ENCODE peak calls at places on chromosomes 2 and 18, in nine cellular contexts. L is thyroid gland, V is hepatocyte, T is sigmoid colon, H is pancreas, U is mucosa of descending colon, R is GM23338, Z is psoas muscle, N is adrenal gland. C is an unnamed sample. For H3K4me1, the result is how much of the 10 kb centered on the place peaks cover.

GRCh38 chr2:158889135-158889853 is 79.1 kb upstream of the TANC1 start:
- DNase-seq in Z (no peak), H (no peak), V (no peak), U (no peak), R (no peak), L (no peak), T (no peak), N (no peak), C (no peak)

GRCh38 chr2:55169359-55169758 is 62.7 kb downstream of the CLHC1 start:
- DNase-seq in R (no peak), L (no peak), H (no peak), U (no peak), T (no peak), V (no peak), N (no peak), Z (no peak), C (no peak)

GRCh38 chr2:223725494-223725893 is 111.9 kb downstream of the AP1S3 start:
- DNase-seq in Z (peak), V (peak), N (peak), R (peak), U (peak), T (peak), H (peak), L (peak), C (peak)

GRCh38 chr2:78263571-78263970 is 741.4 kb upstream of the LRRTM4 start:
- DNase-seq in N (no peak), H (no peak), Z (no peak), L (no peak), U (no peak), V (no peak), R (no peak), T (no peak), C (no peak)

GRCh38 chr2:193294371-193294770 is 1099.6 kb upstream of the TMEFF2 start:
- DNase-seq in U (no peak), R (no peak), T (no peak), H (no peak), Z (no peak), V (no peak), N (no peak), L (no peak), C (no peak)

GRCh38 chr2:105744091-105744908 is 412 bp upstream of the NCK2 start:
- DNase-seq in V (peak), Z (peak), N (peak), H (peak), L (peak), R (peak), U (peak), T (peak), C (peak)

GRCh38 chr2:187569042-187569441 is 14.8 kb upstream of the TFPI start:
- DNase-seq in R (no peak), V (no peak), H (no peak), N (no peak), L (no peak), Z (no peak), U (no peak), T (no peak), C (no peak)

GRCh38 chr2:52395912-52396311 is 1364.0 kb upstream of the NRXN1 start:
- DNase-seq in Z (no peak), R (no peak), U (no peak), T (no peak), H (no peak), L (no peak), V (no peak), N (no peak), C (no peak)

GRCh38 chr2:29010946-29011649 is 30.0 kb downstream of the TOGARAM2 start:
- DNase-seq in V (peak), H (no peak), R (peak), Z (peak), N (no peak), T (no peak), L (no peak), U (peak), C (no peak)

GRCh38 chr2:119123359-119123758 is 35.2 kb downstream of the C1QL2 start:
- DNase-seq in U (no peak), L (no peak), H (no peak), R (no peak), V (no peak), Z (no peak), N (peak), T (no peak), C (no peak)

GRCh38 chr2:24885221-24886113 is 34.6 kb downstream of the ADCY3 start:
- DNase-seq in N (peak), V (no peak), U (peak), Z (no peak), R (no peak), L (peak), H (no peak), T (no peak), C (no peak)

DNA sequence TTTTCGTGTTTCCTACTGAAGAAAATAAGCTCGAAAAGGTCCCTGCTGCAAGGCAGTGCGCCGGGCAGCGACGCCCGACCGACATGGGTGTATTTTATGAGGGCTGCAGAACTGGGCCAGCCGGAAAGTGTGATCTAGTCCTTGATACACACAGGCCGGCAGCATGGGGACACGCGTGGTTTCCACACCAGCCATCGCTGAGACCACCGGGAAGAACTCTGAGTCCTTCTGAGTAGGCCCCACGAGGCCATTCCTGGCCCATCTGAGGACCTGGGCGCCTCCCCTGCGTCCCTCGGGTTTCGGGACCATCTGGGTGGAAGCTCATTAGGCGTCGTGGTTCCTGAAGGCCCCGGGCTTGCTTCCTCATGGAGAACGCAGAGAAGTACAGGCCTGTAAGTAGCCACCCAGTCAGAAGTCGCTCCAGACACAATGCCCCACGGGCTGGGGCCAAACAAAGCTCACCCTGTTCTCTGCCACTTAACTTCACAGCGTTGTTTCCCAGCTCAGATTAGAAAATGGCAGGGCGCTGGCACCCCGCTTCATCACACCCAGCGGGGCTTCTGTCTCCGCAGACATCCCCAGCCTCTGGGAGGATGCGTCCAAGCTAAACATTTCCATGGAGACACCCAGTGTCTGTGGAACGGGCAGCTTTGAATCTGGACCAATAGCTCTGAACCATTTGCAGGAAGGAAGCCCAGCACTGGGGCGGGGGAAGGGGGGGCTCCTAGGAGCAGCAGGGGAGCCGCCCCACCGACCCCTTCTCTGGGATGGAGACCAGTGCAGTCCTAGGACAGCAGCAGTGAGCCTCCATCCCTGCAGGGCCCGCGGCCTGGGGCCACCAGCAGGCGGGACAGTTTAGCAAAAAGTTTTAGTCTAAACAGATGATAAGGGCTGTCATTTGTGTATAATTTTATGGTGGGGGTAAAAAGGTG is 2.4 kb downstream of the NFATC1 start:
- DNase-seq in L (no peak), V (no peak), H (no peak), T (peak), R (no peak), U (no peak), N (no peak), Z (peak), C (no peak)
- H3K4me1 ChIP-seq in L (under half), V (under half), H (under half), T (half or more), R (under half), U (under half), N (under half), Z (under half), C (under half)

DNA sequence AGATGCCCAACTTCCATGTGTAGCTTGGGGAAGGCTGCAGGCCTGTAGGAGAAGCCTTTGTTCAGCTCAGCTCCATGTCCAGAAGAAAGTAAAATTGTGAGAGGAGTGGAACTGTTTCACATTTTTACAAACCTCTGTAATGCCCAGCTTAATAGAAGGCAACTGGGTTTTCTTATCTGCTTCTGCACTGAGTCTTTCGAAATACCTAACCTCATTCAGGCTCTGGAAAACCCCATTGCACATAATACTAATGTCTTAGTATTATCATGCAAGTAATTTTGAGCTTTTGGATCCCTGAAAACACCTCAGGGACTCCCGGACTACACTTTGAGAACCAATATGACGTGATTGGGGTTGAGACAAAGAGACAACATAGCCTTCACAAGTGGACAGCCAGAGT is 5.8 kb downstream of the SMIM21 start:
- DNase-seq in R (no peak), L (no peak), H (no peak), N (no peak), Z (no peak), T (no peak), U (no peak), V (no peak), C (no peak)
- H3K4me1 ChIP-seq in R (under half), L (under half), H (under half), N (under half), Z (under half), T (under half), U (under half), V (under half), C (under half)

GRCh38 chr2:43161650-43162542 is 64.5 kb downstream of the ZFP36L2 start:
- DNase-seq in L (no peak), Z (no peak), R (no peak), U (peak), V (peak), H (peak), N (no peak), T (no peak), C (no peak)
- H3K4me1 ChIP-seq in L (under half), Z (under half), R (under half), U (half or more), V (under half), H (under half), N (under half), T (under half), C (under half)

GRCh38 chr18:31683968-31684278 is 458 bp downstream of the B4GALT6 start:
- DNase-seq in Z (no peak), H (no peak), U (no peak), V (no peak), N (no peak), T (no peak), R (no peak), L (no peak), C (no peak)

GRCh38 chr18:31683106-31683505 is 1.3 kb downstream of the B4GALT6 start:
- DNase-seq in R (no peak), H (no peak), N (no peak), L (no peak), Z (no peak), T (no peak), V (no peak), U (no peak), C (no peak)

GRCh38 chr18:31685097-31686082 is 1.0 kb upstream of the B4GALT6 start:
- DNase-seq in R (peak), U (peak), L (peak), T (peak), H (peak), Z (peak), V (peak), N (peak), C (peak)

GRCh38 chr18:31686572-31686971 is 2.2 kb upstream of the B4GALT6 start:
- DNase-seq in T (no peak), H (no peak), L (no peak), V (no peak), R (no peak), N (no peak), U (no peak), Z (no peak), C (no peak)

DNA sequence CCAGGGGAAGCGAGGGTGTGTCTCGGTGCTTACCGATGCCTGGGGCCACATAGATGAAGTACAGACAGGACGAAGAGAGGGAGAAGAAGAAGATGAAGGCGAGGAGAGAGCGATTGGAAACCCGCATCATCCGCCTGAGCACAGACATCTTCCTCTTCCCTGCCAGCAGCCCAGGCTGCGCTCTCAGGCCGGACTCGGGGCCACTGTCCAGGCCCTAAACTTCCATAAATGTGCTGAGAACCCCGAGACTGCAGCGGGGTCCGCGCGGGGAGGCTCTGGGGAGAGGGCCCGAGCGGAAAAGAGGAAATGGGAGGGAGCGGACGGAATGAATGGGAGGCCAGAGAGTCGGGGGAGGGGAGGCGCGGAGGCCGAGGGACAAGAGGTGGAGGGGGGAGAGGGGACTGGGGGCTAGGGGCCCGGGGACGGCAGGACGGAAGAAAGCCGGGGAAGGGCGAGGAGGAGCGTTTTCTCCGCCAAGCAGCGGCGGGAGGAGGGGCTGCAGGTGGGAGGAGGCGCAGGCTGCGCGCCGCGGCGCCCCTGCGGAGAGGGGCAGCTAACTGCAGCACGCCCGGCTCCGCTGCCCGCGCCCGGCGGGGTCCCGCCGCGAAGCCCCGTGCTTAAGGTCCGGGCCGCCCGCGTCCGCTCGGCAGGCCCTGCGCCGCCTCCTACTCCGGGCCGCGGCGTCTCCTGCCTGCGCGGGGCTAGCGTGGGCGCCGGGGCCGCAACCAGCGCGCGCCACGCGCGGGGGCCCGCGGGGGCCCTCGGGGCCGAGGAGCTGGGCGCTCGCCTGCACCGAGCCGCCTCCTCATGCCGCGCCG is at the start of gene B4GALT6:
- DNase-seq in Z (peak), H (peak), N (peak), R (peak), L (peak), V (peak), U (peak), T (no peak), C (no peak)
- H3K4me1 ChIP-seq in Z (under half), H (under half), N (half or more), R (half or more), L (under half), V (under half), U (under half), T (under half), C (under half)

DNA sequence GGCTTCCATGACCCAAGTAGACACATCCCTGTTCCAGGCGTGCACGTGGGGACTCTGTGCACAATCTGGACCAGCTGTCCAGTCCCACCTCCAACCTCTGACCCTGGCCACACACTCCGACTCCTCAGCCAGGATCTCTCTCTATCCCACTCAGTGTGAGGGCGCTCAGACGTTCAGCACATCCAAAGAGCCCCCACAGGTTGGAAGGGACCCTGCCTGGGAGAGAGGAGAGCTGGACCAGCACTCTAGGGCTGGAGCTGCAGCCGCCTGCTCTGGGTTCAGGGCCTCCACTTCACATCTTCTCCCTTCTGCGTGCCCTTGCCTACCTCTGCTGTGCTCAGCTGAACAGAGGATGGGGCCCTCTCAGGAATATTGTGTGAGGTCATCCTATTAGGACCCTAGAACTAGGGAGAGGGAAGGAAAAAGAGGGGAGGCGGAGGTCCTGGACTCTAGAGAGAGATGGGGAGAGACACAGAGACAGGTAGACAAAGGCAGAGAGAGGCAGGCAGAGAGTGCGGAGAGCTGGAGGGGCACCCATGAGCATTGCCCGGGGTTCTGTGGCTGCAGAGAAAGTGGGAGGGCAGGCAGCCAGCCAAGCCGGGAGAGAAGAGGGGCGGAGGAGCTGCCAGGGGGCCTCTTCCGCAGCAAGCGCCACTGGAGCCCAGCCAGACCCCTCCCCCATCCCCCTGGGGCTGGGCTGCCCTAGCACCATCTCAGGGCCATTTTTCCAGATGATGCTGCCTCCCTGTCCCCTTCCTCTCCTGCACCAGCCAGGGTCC is 8.2 kb upstream of the TNS1 start:
- DNase-seq in V (peak), Z (no peak), N (no peak), L (peak), H (no peak), T (no peak), R (no peak), U (no peak), C (no peak)
- H3K4me1 ChIP-seq in V (under half), Z (under half), N (under half), L (under half), H (under half), T (under half), R (under half), U (under half), C (under half)

GRCh38 chr2:168730391-168730790 is 72.0 kb upstream of the NOSTRIN start:
- DNase-seq in N (no peak), U (no peak), L (no peak), R (peak), T (no peak), V (no peak), Z (no peak), H (no peak), C (no peak)

GRCh38 chr2:168732506-168732905 is 69.9 kb upstream of the NOSTRIN start:
- DNase-seq in L (no peak), R (no peak), T (no peak), U (no peak), Z (no peak), H (no peak), N (no peak), V (no peak), C (no peak)

GRCh38 chr2:168729455-168729854 is 73.0 kb upstream of the NOSTRIN start:
- DNase-seq in H (no peak), R (no peak), U (no peak), N (no peak), L (no peak), T (no peak), Z (no peak), V (no peak), C (no peak)

GRCh38 chr2:168731550-168732128 is 70.8 kb upstream of the NOSTRIN start:
- DNase-seq in U (no peak), Z (no peak), V (no peak), T (no peak), N (no peak), R (no peak), H (no peak), L (no peak), C (no peak)

DNA sequence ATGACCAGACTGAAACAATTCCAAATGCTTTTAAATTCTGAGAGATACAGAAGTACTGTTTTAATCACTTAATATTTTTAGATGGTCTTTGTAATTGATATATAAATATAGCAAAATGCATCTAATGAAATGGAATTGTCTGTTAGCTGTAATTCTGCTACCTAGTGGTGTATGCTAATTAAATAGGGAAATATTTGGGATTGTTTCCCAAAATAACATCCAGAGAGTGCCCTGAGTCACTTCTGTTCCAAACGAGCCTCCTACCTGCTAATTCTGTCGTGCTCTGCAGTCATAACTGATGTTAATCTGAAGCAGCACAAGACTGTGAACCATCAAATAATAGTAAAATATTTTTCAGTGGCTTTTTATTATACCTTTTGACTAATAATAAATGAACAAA is 71.4 kb upstream of the NOSTRIN start:
- DNase-seq in H (no peak), V (no peak), R (no peak), Z (no peak), L (no peak), T (no peak), N (no peak), U (no peak), C (no peak)
- H3K4me1 ChIP-seq in H (under half), V (under half), R (under half), Z (under half), L (under half), T (under half), N (under half), U (under half), C (under half)

GRCh38 chr18:47912343-47912742 is 18.1 kb downstream of the SMAD2 start:
- DNase-seq in V (peak), L (no peak), R (no peak), Z (no peak), T (peak), H (no peak), U (no peak), N (no peak), C (no peak)
- H3K4me1 ChIP-seq in V (under half), L (under half), R (under half), Z (half or more), T (half or more), H (under half), U (under half), N (under half), C (under half)

DNA sequence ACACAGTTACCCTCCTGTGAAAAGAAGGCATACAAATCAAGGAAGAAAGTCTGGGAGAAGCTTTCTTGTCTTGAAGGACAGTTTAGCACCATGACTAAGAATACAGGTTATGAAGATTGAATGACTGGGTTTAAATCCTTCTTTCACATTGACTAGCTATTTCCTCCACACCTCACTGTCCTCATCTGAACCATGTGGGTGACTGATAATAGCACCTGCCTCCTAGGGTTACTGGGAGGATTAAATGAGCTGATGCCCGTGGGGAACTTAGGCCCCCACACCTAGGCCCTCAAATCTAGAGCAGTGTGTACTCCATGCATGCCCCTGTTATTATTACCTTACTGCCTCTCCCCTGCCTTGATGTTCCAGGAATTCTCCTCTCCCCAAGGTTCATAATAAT is 202.9 kb downstream of the FBXO15 start:
- DNase-seq in V (no peak), N (no peak), R (no peak), U (no peak), Z (no peak), H (no peak), T (no peak), L (no peak), C (no peak)
- H3K4me1 ChIP-seq in V (under half), N (under half), R (under half), U (under half), Z (under half), H (under half), T (under half), L (under half), C (under half)